ENCODE peak calls at places on chromosomes 11 and 22, in four cellular contexts. O is K562, Y is HepG2, A is GM12878. F is an unnamed sample.

GRCh38 chr11:13010737-13011342 is 1.7 kb downstream of the RASSF10 start:
- DNase-seq in O (no peak), A (no peak), Y (no peak), F (peak)

GRCh38 chr11:117300301-117300700 is 9.2 kb downstream of the BACE1-AS start:
- DNase-seq in Y (peak), A (no peak), O (no peak), F (peak)

GRCh38 chr22:46214149-46214548 is 35.9 kb downstream of the CDPF1 start:
- DNase-seq in O (no peak), Y (no peak), A (no peak), F (no peak)

GRCh38 chr11:22432331-22433065 is 94.3 kb downstream of the SLC17A6 start:
- DNase-seq in A (no peak), Y (no peak), O (no peak), F (peak)

GRCh38 chr11:42972741-42973140 is 339.1 kb upstream of the API5 start:
- DNase-seq in O (no peak), A (no peak), Y (no peak), F (no peak)

GRCh38 chr11:68704887-68705286 is 20.5 kb downstream of the GAL start:
- DNase-seq in Y (no peak), O (no peak), A (no peak), F (peak)

GRCh38 chr22:46971141-46971775 is 208.8 kb downstream of the TBC1D22A start:
- DNase-seq in O (no peak), A (no peak), Y (no peak), F (no peak)

GRCh38 chr22:22014285-22014659 is 31.7 kb upstream of the TOP3B start:
- DNase-seq in Y (no peak), O (no peak), A (no peak), F (no peak)

GRCh38 chr11:95939091-95939490 is 15.2 kb upstream of the MTMR2 start:
- DNase-seq in O (no peak), Y (no peak), A (no peak), F (no peak)

GRCh38 chr22:30717331-30717921 is 22.8 kb downstream of the OSBP2 start:
- DNase-seq in Y (peak), A (no peak), O (no peak), F (no peak)

GRCh38 chr11:73055655-73056354 is 86.3 kb downstream of the FCHSD2 start:
- DNase-seq in Y (no peak), O (no peak), A (no peak), F (no peak)

GRCh38 chr11:75101424-75102128 is 4.9 kb upstream of the OR2AT4 start:
- DNase-seq in Y (no peak), O (no peak), A (no peak), F (no peak)
- TF ChIP-seq CBFB in Y (no peak), O (no peak), A (no peak), F (no peak)

GRCh38 chr11:89489930-89490329 is 1.2 kb downstream of the NOX4 start:
- DNase-seq in O (no peak), Y (no peak), A (no peak), F (no peak)
- TF ChIP-seq CBFB in O (no peak), Y (no peak), A (no peak), F (no peak)

GRCh38 chr22:43919106-43919965 is 4.3 kb upstream of the PNPLA3 start:
- DNase-seq in O (no peak), A (no peak), Y (no peak), F (no peak)
- TF ChIP-seq CBFB in O (no peak), A (no peak), Y (no peak), F (no peak)

GRCh38 chr11:63841554-63841953 is 2.6 kb downstream of the MARK2 start:
- DNase-seq in O (no peak), A (no peak), Y (no peak), F (peak)

GRCh38 chr11:63838150-63838681 is 694 bp upstream of the MARK2 start:
- DNase-seq in O (no peak), Y (no peak), A (peak), F (peak)

GRCh38 chr11:63838682-63839507 is at the start of gene MARK2:
- DNase-seq in A (peak), Y (peak), O (peak), F (peak)

GRCh38 chr11:63839508-63840355 is 822 bp downstream of the MARK2 start:
- DNase-seq in Y (no peak), A (no peak), O (no peak), F (no peak)

GRCh38 chr11:63840356-63841060 is 1.6 kb downstream of the MARK2 start:
- DNase-seq in A (no peak), Y (no peak), O (no peak), F (no peak)
- TF ChIP-seq CBFB in A (no peak), Y (no peak), O (no peak), F (no peak)

GRCh38 chr11:120432056-120433018 is 79.2 kb upstream of the GRIK4 start:
- DNase-seq in Y (peak), A (peak), O (peak), F (no peak)
- TF ChIP-seq CBFB in Y (no peak), A (no peak), O (no peak), F (no peak)

GRCh38 chr22:49170053-49170452 is 657.6 kb downstream of the BRD1 start:
- DNase-seq in A (no peak), O (no peak), Y (no peak), F (peak)
- TF ChIP-seq CBFB in A (no peak), O (no peak), Y (no peak), F (no peak)

GRCh38 chr11:76769071-76769560 is 14.0 kb upstream of the TSKU start:
- DNase-seq in A (no peak), Y (no peak), O (no peak), F (no peak)
- TF ChIP-seq CBFB in A (no peak), Y (no peak), O (no peak), F (no peak)